ENCODE peak calls at places on chromosomes 13 and 19, in seven cellular contexts. A is upper lobe of left lung, V is HepG2, W is vagina, U is HL-60, D is stomach, Z is transverse colon. P is an unnamed sample.

GRCh38 chr13:43374621-43375020 is 351.2 kb downstream of the DNAJC15 start:
- DNase-seq in V (no peak), A (no peak), D (no peak), U (no peak), W (no peak), Z (no peak), P (no peak)

GRCh38 chr19:55777528-55777927 is 8.6 kb downstream of the RFPL4AL1 start:
- DNase-seq in Z (peak), A (no peak), D (no peak), W (no peak), U (no peak), V (no peak), P (peak)

GRCh38 chr13:51584731-51585191 is 499 bp downstream of the WDFY2 start:
- DNase-seq in W (no peak), U (no peak), V (peak), A (peak), D (peak), Z (peak), P (peak)

GRCh38 chr19:58519087-58519354 is 589 bp downstream of the ZBTB45 start:
- DNase-seq in Z (peak), U (peak), W (no peak), D (peak), A (no peak), V (peak), P (peak)

GRCh38 chr13:112779856-112780604 is 90.2 kb downstream of the ATP11A start:
- DNase-seq in U (no peak), D (peak), V (no peak), A (no peak), W (peak), Z (no peak), P (no peak)

GRCh38 chr19:29917911-29918310 is 24.1 kb upstream of the URI1 start:
- DNase-seq in V (no peak), W (no peak), Z (no peak), A (no peak), U (no peak), D (peak), P (peak)

GRCh38 chr13:113665582-113666323 is 1.3 kb upstream of the GRK1 start:
- DNase-seq in D (peak), U (no peak), Z (peak), W (no peak), A (no peak), V (no peak), P (no peak)

GRCh38 chr13:28564030-28564429 is 69.1 kb upstream of the FLT1 start:
- DNase-seq in A (no peak), Z (peak), W (no peak), V (no peak), U (no peak), D (no peak), P (no peak)

GRCh38 chr13:113397606-113398425 is 33.9 kb upstream of the GRTP1 start:
- DNase-seq in D (no peak), Z (no peak), V (no peak), W (peak), U (no peak), A (no peak), P (no peak)

GRCh38 chr13:108120332-108120731 is 95.0 kb downstream of the LIG4 start:
- DNase-seq in Z (no peak), U (no peak), A (no peak), V (no peak), W (no peak), D (no peak), P (peak)

GRCh38 chr19:14682084-14682483 is 7.4 kb upstream of the ADGRE3 start:
- DNase-seq in U (no peak), A (no peak), Z (no peak), V (no peak), D (no peak), W (no peak), P (no peak)

GRCh38 chr13:37173214-37173613 is 67.8 kb upstream of the CSNK1A1L start:
- DNase-seq in W (no peak), U (no peak), V (no peak), D (no peak), A (no peak), Z (no peak), P (peak)

GRCh38 chr13:113753171-113753570 is 5.9 kb upstream of the TMEM255B start:
- DNase-seq in W (no peak), D (no peak), V (no peak), Z (no peak), A (no peak), U (no peak), P (no peak)

GRCh38 chr19:17757125-17757524 is 5.8 kb downstream of the FCHO1 start:
- DNase-seq in D (peak), U (no peak), W (no peak), A (no peak), V (no peak), Z (peak), P (no peak)

GRCh38 chr13:19572280-19572679 is 10.9 kb upstream of the TPTE2 start:
- DNase-seq in U (no peak), W (no peak), A (no peak), D (no peak), V (no peak), Z (no peak), P (no peak)

GRCh38 chr19:13097331-13098258 is 5.1 kb downstream of the LYL1 start:
- DNase-seq in A (peak), D (no peak), V (no peak), Z (no peak), U (peak), W (no peak), P (peak)

GRCh38 chr13:76286178-76286577 is 600.0 kb downstream of the KCTD12 start:
- DNase-seq in W (no peak), A (no peak), Z (no peak), D (no peak), U (no peak), V (no peak), P (no peak)

GRCh38 chr19:34662919-34663318 is 14.0 kb downstream of the SCGB2B2 start:
- DNase-seq in Z (no peak), V (peak), W (no peak), A (no peak), D (no peak), U (no peak), P (peak)

GRCh38 chr13:95833713-95834112 is 156.8 kb downstream of the DNAJC3 start:
- DNase-seq in U (no peak), Z (no peak), A (no peak), V (no peak), D (no peak), W (no peak), P (no peak)

GRCh38 chr13:113233101-113233500 is 23.7 kb downstream of the CUL4A start:
- DNase-seq in A (no peak), W (no peak), U (no peak), Z (no peak), V (no peak), D (no peak), P (no peak)

GRCh38 chr13:37666036-37666435 is 67.5 kb upstream of the POSTN start:
- DNase-seq in Z (no peak), U (no peak), A (no peak), W (no peak), D (no peak), V (no peak), P (no peak)

GRCh38 chr19:5395541-5395940 is 54.9 kb upstream of the PTPRS start:
- DNase-seq in Z (no peak), A (no peak), D (no peak), W (no peak), U (no peak), V (no peak), P (no peak)
- TF ChIP-seq POLR2AphosphoS5 in Z (no peak), A (no peak), D (no peak), W (no peak), U (no peak), V (no peak), P (no peak)

DNA sequence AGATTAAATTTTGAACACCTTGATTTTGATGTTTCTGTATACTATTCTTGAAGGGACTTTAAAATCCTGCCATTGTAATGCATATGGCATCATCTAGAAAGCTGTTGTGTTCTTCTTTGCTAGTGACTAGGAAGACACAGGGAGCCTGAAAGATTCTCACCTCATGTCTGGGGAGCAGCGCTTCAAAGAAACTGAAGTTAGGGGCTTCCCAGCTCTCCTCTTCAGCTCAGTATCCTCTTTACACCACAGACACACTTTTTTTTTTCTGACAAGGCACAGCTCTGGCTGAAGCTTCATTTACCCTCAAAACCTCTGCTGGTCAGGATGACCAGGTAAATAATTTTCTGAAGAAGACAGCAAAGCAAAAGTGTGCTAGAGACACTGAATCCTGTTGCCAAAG is 255.6 kb downstream of the ITGBL1 start:
- DNase-seq in A (no peak), Z (no peak), V (no peak), W (no peak), U (no peak), D (no peak), P (peak)
- H3K4me3 ChIP-seq in A (no peak), Z (no peak), V (no peak), W (no peak), U (no peak), D (no peak), P (no peak)

DNA sequence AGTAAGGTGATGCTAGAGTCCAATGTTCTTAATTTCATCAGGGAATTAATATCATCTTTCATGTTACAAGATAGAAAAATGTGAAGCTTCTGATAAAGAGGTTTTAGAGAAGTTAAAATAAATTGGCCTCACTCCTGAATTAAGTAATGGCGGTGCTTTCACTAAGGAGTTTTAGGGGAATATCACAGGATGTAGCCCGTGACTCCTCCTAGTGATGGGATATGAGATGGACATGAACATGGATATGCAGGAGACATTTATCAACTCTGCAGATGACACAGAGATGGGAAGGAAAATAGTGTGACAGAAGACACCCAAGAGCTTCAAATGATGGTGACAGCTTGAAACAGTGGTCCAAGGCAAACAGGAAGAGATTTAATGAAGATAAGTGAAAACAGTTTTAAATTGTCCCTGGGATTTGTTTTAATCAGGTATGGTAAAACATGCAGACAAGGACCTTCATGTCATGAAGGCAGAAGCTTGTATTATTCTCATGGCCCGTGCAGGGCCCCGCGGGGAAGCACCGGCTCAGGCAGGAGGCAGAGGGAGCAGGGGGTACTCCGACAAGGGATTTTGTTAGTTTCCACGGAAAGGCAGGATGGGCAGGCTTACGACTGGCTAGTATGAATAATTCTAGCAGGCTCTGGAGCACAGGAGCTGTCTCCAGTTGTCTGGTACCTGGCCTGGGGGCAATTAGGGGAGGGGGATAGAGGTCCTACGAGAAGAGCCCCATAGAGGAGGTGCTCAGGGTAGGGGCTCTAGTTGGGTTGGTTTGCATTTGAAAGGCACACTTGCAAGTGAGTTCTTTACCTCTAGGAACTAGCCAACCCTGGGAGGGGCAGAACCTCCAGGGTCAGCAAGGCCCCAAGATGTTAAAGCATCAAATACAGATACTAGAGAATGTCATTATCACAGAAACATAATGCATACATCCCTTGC is 38.7 kb upstream of the FARP1 start:
- DNase-seq in U (no peak), D (no peak), W (no peak), A (peak), V (peak), Z (no peak), P (peak)
- TF ChIP-seq CTCF in U (no peak), D (no peak), W (no peak), A (no peak), V (peak), Z (no peak), P (peak)

DNA sequence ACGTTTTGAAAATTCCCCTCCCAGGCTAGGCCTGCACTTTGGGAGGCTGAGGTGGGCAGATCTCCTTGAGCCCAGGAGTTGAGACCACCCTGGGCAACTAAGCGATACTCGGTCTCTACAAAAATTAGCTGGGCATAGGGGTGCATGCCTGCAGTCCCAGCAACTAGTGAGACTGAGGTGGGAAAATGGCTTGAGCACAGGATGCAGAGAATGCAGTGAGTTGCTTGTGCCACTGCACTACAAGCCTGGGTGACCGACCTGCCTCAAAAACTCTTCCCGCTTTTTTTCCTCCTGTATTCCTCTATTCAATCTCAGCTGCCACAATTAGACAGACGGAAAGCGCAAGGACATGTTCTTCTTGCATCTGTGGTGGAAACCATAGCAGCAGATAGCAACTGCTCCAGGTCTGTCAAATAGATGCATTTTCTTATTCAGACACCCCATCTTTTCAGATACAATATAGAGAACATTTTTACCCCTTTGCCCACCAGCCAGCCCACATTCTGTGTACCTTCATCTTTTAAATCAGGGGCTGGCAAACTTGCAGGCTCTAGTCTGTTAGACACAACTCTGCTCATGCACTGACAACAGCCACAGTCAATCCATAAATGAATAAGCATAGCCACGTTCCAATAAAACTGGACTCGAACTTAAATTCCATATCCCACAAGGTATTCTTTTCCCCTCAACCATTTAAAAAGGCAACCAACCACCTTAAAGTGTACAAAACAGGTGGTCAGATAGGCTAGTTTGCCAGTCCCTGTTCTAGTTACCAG is 4.8 kb downstream of the TPT1 start:
- DNase-seq in U (no peak), A (no peak), D (no peak), V (no peak), W (no peak), Z (no peak), P (peak)
- TF ChIP-seq POLR2AphosphoS5 in U (peak), A (no peak), D (peak), V (peak), W (no peak), Z (peak), P (peak)

GRCh38 chr19:7515091-7515470 is 822 bp upstream of the ZNF358 start:
- DNase-seq in Z (peak), W (no peak), V (no peak), A (no peak), D (peak), U (no peak), P (no peak)
- H3K4me3 ChIP-seq in Z (no peak), W (peak), V (no peak), A (peak), D (peak), U (no peak), P (peak)

DNA sequence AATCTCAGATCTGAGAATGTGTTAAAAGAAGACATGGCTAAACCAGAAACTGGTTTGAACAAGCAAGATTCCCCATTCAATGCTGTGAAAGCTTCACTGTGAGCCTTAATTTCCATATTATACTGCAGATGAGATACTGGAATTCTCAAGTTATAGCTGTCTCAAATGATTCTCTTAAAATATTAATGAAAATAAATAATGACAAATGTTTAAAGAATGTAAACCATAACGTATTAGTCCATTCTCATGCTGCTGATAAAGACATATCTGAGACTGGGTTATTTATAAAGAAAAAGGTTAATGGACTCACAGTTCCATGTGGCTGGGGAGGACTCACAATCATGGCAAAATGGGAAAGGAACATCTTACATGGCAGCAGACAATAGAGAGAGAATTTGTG is 667.8 kb downstream of the SLITRK1 start:
- DNase-seq in A (no peak), W (no peak), Z (no peak), D (no peak), U (no peak), V (no peak), P (no peak)
- TF ChIP-seq CTCF in A (no peak), W (no peak), Z (no peak), D (no peak), U (no peak), V (no peak), P (no peak)

GRCh38 chr13:30870049-30870884 is 35.8 kb upstream of the MEDAG start:
- DNase-seq in D (peak), Z (peak), U (no peak), A (no peak), V (no peak), W (peak), P (peak)
- TF ChIP-seq POLR2AphosphoS5 in D (peak), Z (no peak), U (no peak), A (no peak), V (no peak), W (no peak), P (no peak)

GRCh38 chr19:824885-825284 is 2.8 kb upstream of the AZU1 start:
- DNase-seq in U (peak), W (no peak), D (no peak), V (no peak), A (no peak), Z (no peak), P (no peak)

GRCh38 chr19:821228-821975 is at the start of gene PLPPR3:
- DNase-seq in Z (no peak), U (peak), D (no peak), W (no peak), V (no peak), A (peak), P (peak)

GRCh38 chr19:825897-826640 is 1.6 kb upstream of the AZU1 start:
- DNase-seq in W (no peak), U (no peak), V (no peak), A (no peak), D (no peak), Z (no peak), P (no peak)

GRCh38 chr19:821976-822773 is 420 bp upstream of the PLPPR3 start:
- DNase-seq in W (no peak), V (no peak), Z (no peak), U (peak), A (peak), D (no peak), P (peak)

GRCh38 chr19:823565-824121 is 1.9 kb upstream of the PLPPR3 start:
- DNase-seq in V (no peak), Z (peak), D (no peak), W (no peak), A (no peak), U (peak), P (no peak)
- H3K4me3 ChIP-seq in V (peak), Z (no peak), D (no peak), W (no peak), A (no peak), U (peak), P (no peak)

GRCh38 chr19:11405846-11406643 is 13.1 kb downstream of the RGL3 start:
- DNase-seq in W (no peak), Z (no peak), A (peak), V (no peak), U (no peak), D (no peak), P (peak)
- TF ChIP-seq CTCF in W (no peak), Z (no peak), A (no peak), V (no peak), U (no peak), D (no peak), P (peak)

DNA sequence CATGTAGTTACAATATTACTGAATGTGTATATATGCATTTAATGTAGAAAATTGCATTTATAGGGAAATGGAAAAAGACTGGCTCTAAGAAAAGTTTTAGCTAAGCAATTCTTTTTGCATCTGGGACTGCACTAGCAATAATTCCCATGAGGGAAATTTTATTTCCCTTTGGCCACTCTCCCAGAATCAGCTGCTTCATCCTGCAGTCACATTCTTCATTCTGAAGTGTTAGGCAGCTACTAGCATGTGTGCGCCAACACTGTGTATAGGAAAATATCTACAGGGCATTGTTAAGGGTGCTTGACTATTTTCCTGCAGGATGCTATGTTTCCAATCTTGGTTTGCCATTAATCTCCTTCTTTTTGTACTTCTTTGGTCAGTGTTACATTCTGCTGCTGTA is 312.8 kb upstream of the PCDH20 start:
- DNase-seq in W (no peak), U (no peak), D (no peak), Z (no peak), V (no peak), A (no peak), P (no peak)
- TF ChIP-seq POLR2AphosphoS5 in W (no peak), U (no peak), D (no peak), Z (no peak), V (no peak), A (no peak), P (no peak)

P was measured in GM23338.